ENCODE peak calls at places on chromosomes 5 and 9, in ten cellular contexts. M is tibial nerve, Y is K562, C is neural progenitor cell, F is sigmoid colon, O is A673, K is psoas muscle, S is neuronal stem cell, U is tibial artery, L is aorta. E is an unnamed sample.

GRCh38 chr5:138575194-138576015 is at the start of gene HSPA9:
- DNase-seq in M (peak; percentile 96), Y (peak; percentile 99), C (peak; percentile 96), F (peak; percentile 99), O (peak; percentile 99), K (peak; percentile 99), S (peak; percentile 97), U (peak; percentile 99), L (peak; percentile 98), E (peak; percentile 99)

GRCh38 chr9:129333613-129333960 is 155.5 kb upstream of the IER5L start:
- DNase-seq in M (no peak), Y (no peak), C (no peak), F (no peak), O (no peak), K (no peak), S (no peak), U (no peak), L (no peak), E (no peak)

GRCh38 chr5:132491368-132492364 is 1.1 kb upstream of the IRF1 start:
- DNase-seq in M (no peak), Y (no peak), C (peak; percentile 21), F (peak; percentile 72), O (no peak), K (no peak), S (no peak), U (peak; percentile 66), L (no peak), E (peak; percentile 67)

GRCh38 chr5:38556115-38556598 is 289 bp downstream of the LIFR start:
- DNase-seq in M (no peak), Y (no peak), C (no peak), F (no peak), O (no peak), K (peak; percentile 68), S (no peak), U (no peak), L (no peak), E (peak; percentile 95)

GRCh38 chr5:159854916-159855315 is 61.4 kb upstream of the ADRA1B start:
- DNase-seq in M (no peak), Y (no peak), C (no peak), F (no peak), O (no peak), K (no peak), S (no peak), U (no peak), L (no peak), E (no peak)

GRCh38 chr9:95726756-95727155 is 148.7 kb upstream of the ERCC6L2 start:
- DNase-seq in M (no peak), Y (peak; percentile 44), C (peak; percentile 74), F (no peak), O (peak; percentile 68), K (no peak), S (peak; percentile 33), U (no peak), L (no peak), E (peak; percentile 93)

GRCh38 chr9:27117489-27118135 is 8.6 kb downstream of the TEK start:
- DNase-seq in M (no peak), Y (no peak), C (no peak), F (peak; percentile 70), O (no peak), K (peak; percentile 88), S (no peak), U (peak; percentile 76), L (no peak), E (peak; percentile 54)

GRCh38 chr5:143094087-143094511 is 309.4 kb downstream of the NR3C1 start:
- DNase-seq in M (no peak), Y (no peak), C (peak; percentile 92), F (no peak), O (no peak), K (no peak), S (peak; percentile 71), U (no peak), L (no peak), E (no peak)

GRCh38 chr5:95976606-95977005 is 15.0 kb upstream of the ELL2 start:
- DNase-seq in M (no peak), Y (no peak), C (no peak), F (no peak), O (no peak), K (no peak), S (no peak), U (no peak), L (no peak), E (no peak)

GRCh38 chr9:35675732-35676392 is 2.1 kb downstream of the CA9 start:
- DNase-seq in M (no peak), Y (no peak), C (peak; percentile 96), F (no peak), O (peak; percentile 38), K (peak; percentile 66), S (peak; percentile 87), U (peak; percentile 75), L (peak; percentile 83), E (peak; percentile 89)

GRCh38 chr9:109010676-109011655 is 2.3 kb downstream of the CTNNAL1 start:
- DNase-seq in M (no peak), Y (peak; percentile 45), C (no peak), F (no peak), O (peak; percentile 54), K (no peak), S (no peak), U (no peak), L (no peak), E (peak; percentile 76)

GRCh38 chr5:154190652-154191304 is at the start of gene GALNT10:
- DNase-seq in M (no peak), Y (peak; percentile 87), C (peak; percentile 91), F (peak; percentile 77), O (peak; percentile 68), K (peak; percentile 86), S (peak; percentile 54), U (peak; percentile 75), L (no peak), E (peak; percentile 98)

GRCh38 chr5:91025956-91026355 is 357.2 kb downstream of the ARRDC3 start:
- DNase-seq in M (no peak), Y (no peak), C (no peak), F (no peak), O (no peak), K (no peak), S (no peak), U (no peak), L (no peak), E (no peak)
- H3K4me1 ChIP-seq in M (no peaks in the 10 kb centered on the region), Y (peaks cover 9% of the 10 kb centered on the region), C (peaks cover 13% of the 10 kb centered on the region), F (peaks cover 61% of the 10 kb centered on the region), O (peaks cover 41% of the 10 kb centered on the region), K (peaks cover 37% of the 10 kb centered on the region), S (peaks cover 8% of the 10 kb centered on the region), U (no peaks in the 10 kb centered on the region), L (no peaks in the 10 kb centered on the region), E (no peaks in the 10 kb centered on the region)

DNA sequence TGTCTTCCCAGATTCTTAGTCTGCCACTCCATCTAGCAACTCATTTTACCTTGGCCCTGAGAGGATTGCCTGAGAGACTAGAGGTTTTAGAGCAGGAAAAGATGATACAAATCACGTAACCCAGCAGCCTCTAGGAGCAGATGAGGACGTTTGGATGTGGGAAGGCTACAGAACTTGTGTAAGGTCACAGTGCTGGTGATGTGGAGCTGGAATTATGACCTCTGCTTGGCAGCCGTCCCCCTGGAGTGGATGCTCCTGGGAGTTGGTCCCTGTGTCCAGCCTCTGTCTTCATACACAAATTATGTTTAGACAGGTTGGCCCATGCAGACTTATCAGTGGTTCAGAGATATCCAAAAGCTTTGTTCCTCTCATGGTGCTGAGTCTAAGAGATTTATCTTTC is 499.0 kb downstream of the EBF1 start:
- DNase-seq in M (no peak), Y (no peak), C (no peak), F (no peak), O (no peak), K (no peak), S (no peak), U (no peak), L (no peak), E (no peak)
- H3K9me3 ChIP-seq in M (no peaks in the 10 kb centered on the region), Y (no peaks in the 10 kb centered on the region), C (no peaks in the 10 kb centered on the region), F (no peaks in the 10 kb centered on the region), O (no peaks in the 10 kb centered on the region), K (no peaks in the 10 kb centered on the region), S (peaks cover 3% of the 10 kb centered on the region), U (no peaks in the 10 kb centered on the region), L (no peaks in the 10 kb centered on the region), E (no peaks in the 10 kb centered on the region)

GRCh38 chr5:173016069-173016455 is 32.5 kb downstream of the ATP6V0E1 start:
- DNase-seq in M (no peak), Y (no peak), C (no peak), F (no peak), O (no peak), K (no peak), S (no peak), U (no peak), L (no peak), E (no peak)
- H3K4me1 ChIP-seq in M (no peaks in the 10 kb centered on the region), Y (peaks cover 20% of the 10 kb centered on the region), C (peaks cover 20% of the 10 kb centered on the region), F (peaks cover 47% of the 10 kb centered on the region), O (no peaks in the 10 kb centered on the region), K (peaks cover 40% of the 10 kb centered on the region), S (peaks cover 3% of the 10 kb centered on the region), U (no peaks in the 10 kb centered on the region), L (peaks cover 3% of the 10 kb centered on the region), E (peaks cover 13% of the 10 kb centered on the region)

GRCh38 chr5:179241175-179241574 is 104.1 kb downstream of the ADAMTS2 start:
- DNase-seq in M (no peak), Y (no peak), C (no peak), F (peak; percentile 57), O (no peak), K (peak; percentile 55), S (no peak), U (peak; percentile 62), L (peak; percentile 76), E (peak; percentile 86)

GRCh38 chr5:179238628-179238970 is 106.7 kb downstream of the ADAMTS2 start:
- DNase-seq in M (no peak), Y (no peak), C (no peak), F (peak; percentile 42), O (no peak), K (no peak), S (no peak), U (peak; percentile 38), L (no peak), E (peak; percentile 45)

GRCh38 chr5:179240561-179240960 is 104.7 kb downstream of the ADAMTS2 start:
- DNase-seq in M (no peak), Y (no peak), C (no peak), F (peak; percentile 17), O (no peak), K (no peak), S (no peak), U (peak; percentile 42), L (peak; percentile 69), E (no peak)

GRCh38 chr5:179237770-179238627 is 107.3 kb downstream of the ADAMTS2 start:
- DNase-seq in M (no peak), Y (no peak), C (no peak), F (peak; percentile 32), O (no peak), K (peak; percentile 37), S (no peak), U (peak; percentile 58), L (no peak), E (peak; percentile 58)

DNA sequence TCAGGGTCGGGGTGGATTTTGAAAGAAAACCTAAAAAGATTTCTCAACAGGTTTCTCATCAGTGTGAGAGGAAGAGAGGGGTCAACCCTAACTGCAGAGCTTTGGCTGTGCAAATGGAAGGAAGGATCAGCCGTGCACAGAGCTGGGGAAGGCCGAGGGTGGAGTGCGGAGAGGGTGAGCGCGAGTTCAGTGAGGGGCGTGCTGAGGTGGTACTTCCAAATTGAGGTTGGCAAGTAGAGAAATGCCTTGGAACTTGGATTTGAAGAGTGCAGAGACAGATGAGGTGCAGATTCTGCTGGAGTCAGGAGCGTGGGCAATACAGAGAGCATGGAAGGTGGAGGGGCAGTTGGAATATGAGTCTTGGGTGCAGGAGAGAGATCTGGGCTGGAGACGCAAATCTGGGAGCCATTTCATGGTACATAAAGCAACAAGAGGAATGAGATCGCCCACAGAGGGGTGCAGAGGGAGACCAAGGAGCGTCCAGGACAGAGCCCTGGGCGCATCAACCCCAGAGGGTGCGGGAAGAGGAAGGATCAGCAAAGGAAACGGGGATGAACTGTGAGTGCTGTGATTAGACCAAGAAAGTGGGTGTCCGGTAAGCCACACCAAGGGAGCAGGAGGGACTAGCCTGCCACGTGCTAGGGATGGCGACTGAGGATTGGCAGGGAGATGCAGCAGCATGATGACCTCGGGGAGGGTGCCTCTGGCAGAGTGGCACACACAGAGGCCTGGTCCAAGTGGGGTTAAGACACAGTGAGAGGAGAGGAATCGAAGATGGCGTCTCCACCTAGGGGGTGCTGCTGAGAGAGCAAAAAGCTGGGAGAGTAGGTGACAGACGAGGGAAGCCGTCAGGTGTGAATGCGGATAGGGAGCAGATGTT is 105.8 kb downstream of the ADAMTS2 start:
- DNase-seq in M (no peak), Y (no peak), C (no peak), F (peak; percentile 50), O (no peak), K (no peak), S (no peak), U (peak; percentile 39), L (peak; percentile 68), E (peak; percentile 64)
- H3K9me3 ChIP-seq in M (peaks cover 5% of the 10 kb centered on the region), Y (no peaks in the 10 kb centered on the region), C (no peaks in the 10 kb centered on the region), F (no peaks in the 10 kb centered on the region), O (no peaks in the 10 kb centered on the region), K (peaks cover 4% of the 10 kb centered on the region), S (no peaks in the 10 kb centered on the region), U (no peaks in the 10 kb centered on the region), L (no peaks in the 10 kb centered on the region), E (no peaks in the 10 kb centered on the region)